ENCODE peak calls at places on chromosomes 12 and 14, in six cellular contexts. Q is GM12892; U is uterus; M is stimulated activated CD8-positive, alpha-beta memory T cell treated with anti-CD3 and anti-CD28 coated beads, Interleukin-4, amount 100 ng/mL, for 24 hours; W is NCI-H1417; X is immature natural killer cell. I is an unnamed sample.

GRCh38 chr14:98244162-98244948 is 1027.6 kb downstream of the BCL11B start:
- DNase-seq in Q (no peak), U (no peak), M (no peak), W (no peak), X (no peak), I (no peak)

GRCh38 chr12:56450241-56450640 is 1.0 kb upstream of the TIMELESS start:
- DNase-seq in Q (no peak), U (no peak), M (no peak), W (peak; percentile 56), X (no peak), I (no peak)

GRCh38 chr14:104887623-104888488 is 22.8 kb downstream of the CEP170B start:
- DNase-seq in Q (no peak), U (peak; percentile 13), M (no peak), W (no peak), X (no peak), I (no peak)

GRCh38 chr14:49865431-49865859 is 12.9 kb upstream of the NEMF start:
- DNase-seq in Q (no peak), U (peak; percentile 71), M (peak; percentile 72), W (peak; percentile 81), X (peak; percentile 67), I (peak; percentile 91)

GRCh38 chr12:14858513-14858912 is 15.2 kb upstream of the ART4 start:
- DNase-seq in Q (no peak), U (no peak), M (no peak), W (no peak), X (no peak), I (no peak)

GRCh38 chr12:104736307-104736706 is 221.8 kb downstream of the SLC41A2 start:
- DNase-seq in Q (no peak), U (no peak), M (no peak), W (no peak), X (no peak), I (no peak)

GRCh38 chr14:85071447-85071846 is 458.5 kb upstream of the FLRT2 start:
- DNase-seq in Q (no peak), U (no peak), M (no peak), W (no peak), X (no peak), I (no peak)

GRCh38 chr12:118330421-118331018 is 42.2 kb downstream of the TAOK3 start:
- DNase-seq in Q (no peak), U (no peak), M (no peak), W (no peak), X (no peak), I (no peak)

GRCh38 chr12:114664661-114665320 is 19.2 kb downstream of the TBX3 start:
- DNase-seq in Q (no peak), U (no peak), M (no peak), W (no peak), X (no peak), I (no peak)

GRCh38 chr12:93763746-93764147 is 86.6 kb downstream of the CRADD start:
- DNase-seq in Q (no peak), U (no peak), M (no peak), W (no peak), X (no peak), I (no peak)

GRCh38 chr12:94650143-94651056 is at the start of gene TMCC3:
- DNase-seq in Q (peak; percentile 64), U (peak; percentile 21), M (no peak), W (peak; percentile 76), X (peak; percentile 64), I (no peak)

GRCh38 chr12:16189849-16190248 is 87.6 kb downstream of the SLC15A5 start:
- DNase-seq in Q (no peak), U (no peak), M (no peak), W (peak; percentile 37), X (no peak), I (no peak)

GRCh38 chr14:29215853-29216252 is 449.3 kb downstream of the FOXG1 start:
- DNase-seq in Q (no peak), U (no peak), M (no peak), W (peak; percentile 99), X (no peak), I (no peak)

GRCh38 chr12:47307680-47308399 is 228.1 kb upstream of the AMIGO2 start:
- DNase-seq in Q (no peak), U (no peak), M (no peak), W (peak; percentile 82), X (peak; percentile 64), I (no peak)

GRCh38 chr14:75418779-75419768 is 8.7 kb upstream of the JDP2 start:
- DNase-seq in Q (peak; percentile 59), U (no peak), M (peak; percentile 37), W (peak; percentile 67), X (no peak), I (no peak)

GRCh38 chr14:68672609-68673285 is 120.1 kb downstream of the ZFP36L1 start:
- DNase-seq in Q (no peak), U (no peak), M (no peak), W (no peak), X (no peak), I (no peak)

GRCh38 chr12:89464974-89465592 is 59.5 kb downstream of the GALNT4 start:
- DNase-seq in Q (no peak), U (no peak), M (no peak), W (no peak), X (no peak), I (no peak)

GRCh38 chr14:23095196-23096108 is at the start of gene C14orf119:
- DNase-seq in Q (peak; percentile 88), U (peak; percentile 100), M (peak; percentile 99), W (no peak), X (peak; percentile 100), I (peak; percentile 100)

GRCh38 chr12:47744005-47744651 is 14.6 kb downstream of the RAPGEF3 start:
- DNase-seq in Q (no peak), U (no peak), M (no peak), W (peak; percentile 85), X (peak; percentile 14), I (no peak)

GRCh38 chr12:10395390-10395998 is 5.7 kb upstream of the KLRK1 start:
- DNase-seq in Q (no peak), U (no peak), M (no peak), W (peak; percentile 57), X (peak; percentile 83), I (no peak)

GRCh38 chr14:95530461-95531170 is 4.2 kb upstream of the GLRX5 start:
- DNase-seq in Q (no peak), U (no peak), M (no peak), W (no peak), X (no peak), I (no peak)

GRCh38 chr14:50402965-50403364 is 6.3 kb upstream of the CDKL1 start:
- DNase-seq in Q (no peak), U (no peak), M (no peak), W (no peak), X (no peak), I (no peak)

GRCh38 chr12:6020930-6021329 is 75.9 kb upstream of the ANO2 start:
- DNase-seq in Q (no peak), U (no peak), M (no peak), W (peak; percentile 92), X (no peak), I (no peak)

I was measured in omental fat pad.